ENCODE peak calls at places on chromosomes 6 and 20, in six cellular contexts. One of them, this sample, is unnamed.
A peak's percentile ranks its signal among the peaks of the same experiment; 100 is the strongest.

GRCh38 chr6:52139985-52140680 is 46.0 kb upstream of the IL17A start:
- DNase-seq in endothelial cell: no peak
- DNase-seq in activated T-cell treated with anti-CD3 and anti-CD28 coated beads, Interleukin-2, amount 50 U/mL, for 72 hours: no peak
- DNase-seq in DMS153: no peak
- DNase-seq in activated T-helper 9 cell treated with anti-CD3 and anti-CD28 coated beads, Interleukin-2, amount 50 U/mL, for 16 hours: no peak
- DNase-seq in CD8-positive, alpha-beta memory T cell: no peak
- DNase-seq in this sample: no peak

GRCh38 chr6:15879372-15880261 is 216.8 kb upstream of the DTNBP1 start:
- DNase-seq in activated T-helper 9 cell treated with anti-CD3 and anti-CD28 coated beads, Interleukin-2, amount 50 U/mL, for 16 hours: peak; percentile 6
- DNase-seq in activated T-cell treated with anti-CD3 and anti-CD28 coated beads, Interleukin-2, amount 50 U/mL, for 72 hours: peak; percentile 72
- DNase-seq in endothelial cell: no peak
- DNase-seq in DMS153: peak; percentile 25
- DNase-seq in CD8-positive, alpha-beta memory T cell: peak; percentile 39
- DNase-seq in this sample: no peak

GRCh38 chr6:2221724-2222274 is 23.6 kb downstream of the GMDS start:
- DNase-seq in CD8-positive, alpha-beta memory T cell: no peak
- DNase-seq in endothelial cell: no peak
- DNase-seq in DMS153: no peak
- DNase-seq in activated T-helper 9 cell treated with anti-CD3 and anti-CD28 coated beads, Interleukin-2, amount 50 U/mL, for 16 hours: no peak
- DNase-seq in activated T-cell treated with anti-CD3 and anti-CD28 coated beads, Interleukin-2, amount 50 U/mL, for 72 hours: no peak
- DNase-seq in this sample: no peak

GRCh38 chr20:53292347-53292746 is 301.3 kb downstream of the ZNF217 start:
- DNase-seq in activated T-helper 9 cell treated with anti-CD3 and anti-CD28 coated beads, Interleukin-2, amount 50 U/mL, for 16 hours: no peak
- DNase-seq in activated T-cell treated with anti-CD3 and anti-CD28 coated beads, Interleukin-2, amount 50 U/mL, for 72 hours: no peak
- DNase-seq in CD8-positive, alpha-beta memory T cell: no peak
- DNase-seq in endothelial cell: no peak
- DNase-seq in DMS153: no peak
- DNase-seq in this sample: no peak

GRCh38 chr6:157891544-157892362 is 68.7 kb downstream of the SNX9 start:
- DNase-seq in activated T-cell treated with anti-CD3 and anti-CD28 coated beads, Interleukin-2, amount 50 U/mL, for 72 hours: no peak
- DNase-seq in DMS153: no peak
- DNase-seq in endothelial cell: no peak
- DNase-seq in CD8-positive, alpha-beta memory T cell: no peak
- DNase-seq in activated T-helper 9 cell treated with anti-CD3 and anti-CD28 coated beads, Interleukin-2, amount 50 U/mL, for 16 hours: no peak
- DNase-seq in this sample: no peak

GRCh38 chr6:6812427-6812826 is 223.9 kb downstream of the LY86 start:
- DNase-seq in endothelial cell: no peak
- DNase-seq in CD8-positive, alpha-beta memory T cell: no peak
- DNase-seq in activated T-cell treated with anti-CD3 and anti-CD28 coated beads, Interleukin-2, amount 50 U/mL, for 72 hours: no peak
- DNase-seq in activated T-helper 9 cell treated with anti-CD3 and anti-CD28 coated beads, Interleukin-2, amount 50 U/mL, for 16 hours: no peak
- DNase-seq in DMS153: no peak
- DNase-seq in this sample: no peak

GRCh38 chr6:35173068-35174042 is 32.2 kb upstream of the TCP11 start:
- DNase-seq in DMS153: no peak
- DNase-seq in activated T-helper 9 cell treated with anti-CD3 and anti-CD28 coated beads, Interleukin-2, amount 50 U/mL, for 16 hours: no peak
- DNase-seq in activated T-cell treated with anti-CD3 and anti-CD28 coated beads, Interleukin-2, amount 50 U/mL, for 72 hours: no peak
- DNase-seq in endothelial cell: no peak
- DNase-seq in CD8-positive, alpha-beta memory T cell: no peak
- DNase-seq in this sample: no peak

GRCh38 chr6:147195987-147196386 is 8.2 kb upstream of the STXBP5 start:
- DNase-seq in DMS153: no peak
- DNase-seq in endothelial cell: no peak
- DNase-seq in activated T-helper 9 cell treated with anti-CD3 and anti-CD28 coated beads, Interleukin-2, amount 50 U/mL, for 16 hours: no peak
- DNase-seq in CD8-positive, alpha-beta memory T cell: no peak
- DNase-seq in activated T-cell treated with anti-CD3 and anti-CD28 coated beads, Interleukin-2, amount 50 U/mL, for 72 hours: no peak
- DNase-seq in this sample: no peak

GRCh38 chr20:25072226-25072811 is 9.6 kb downstream of the VSX1 start:
- DNase-seq in activated T-cell treated with anti-CD3 and anti-CD28 coated beads, Interleukin-2, amount 50 U/mL, for 72 hours: no peak
- DNase-seq in CD8-positive, alpha-beta memory T cell: no peak
- DNase-seq in endothelial cell: peak; percentile 1
- DNase-seq in DMS153: no peak
- DNase-seq in activated T-helper 9 cell treated with anti-CD3 and anti-CD28 coated beads, Interleukin-2, amount 50 U/mL, for 16 hours: no peak
- DNase-seq in this sample: peak; percentile 22

GRCh38 chr20:37823276-37823980 is 79.5 kb upstream of the VSTM2L start:
- DNase-seq in CD8-positive, alpha-beta memory T cell: no peak
- DNase-seq in activated T-cell treated with anti-CD3 and anti-CD28 coated beads, Interleukin-2, amount 50 U/mL, for 72 hours: no peak
- DNase-seq in endothelial cell: no peak
- DNase-seq in activated T-helper 9 cell treated with anti-CD3 and anti-CD28 coated beads, Interleukin-2, amount 50 U/mL, for 16 hours: no peak
- DNase-seq in DMS153: no peak
- DNase-seq in this sample: peak; percentile 52

GRCh38 chr6:36733300-36733699 is 35.7 kb downstream of the RAB44 start:
- DNase-seq in activated T-cell treated with anti-CD3 and anti-CD28 coated beads, Interleukin-2, amount 50 U/mL, for 72 hours: no peak
- DNase-seq in activated T-helper 9 cell treated with anti-CD3 and anti-CD28 coated beads, Interleukin-2, amount 50 U/mL, for 16 hours: no peak
- DNase-seq in DMS153: no peak
- DNase-seq in CD8-positive, alpha-beta memory T cell: no peak
- DNase-seq in endothelial cell: no peak
- DNase-seq in this sample: no peak

GRCh38 chr6:20188630-20189075 is 23.6 kb downstream of the MBOAT1 start:
- DNase-seq in activated T-helper 9 cell treated with anti-CD3 and anti-CD28 coated beads, Interleukin-2, amount 50 U/mL, for 16 hours: no peak
- DNase-seq in activated T-cell treated with anti-CD3 and anti-CD28 coated beads, Interleukin-2, amount 50 U/mL, for 72 hours: no peak
- DNase-seq in CD8-positive, alpha-beta memory T cell: no peak
- DNase-seq in DMS153: no peak
- DNase-seq in endothelial cell: no peak
- DNase-seq in this sample: no peak

GRCh38 chr20:6333110-6333509 is 210.3 kb upstream of the FERMT1 start:
- DNase-seq in activated T-helper 9 cell treated with anti-CD3 and anti-CD28 coated beads, Interleukin-2, amount 50 U/mL, for 16 hours: no peak
- DNase-seq in endothelial cell: no peak
- DNase-seq in CD8-positive, alpha-beta memory T cell: no peak
- DNase-seq in DMS153: no peak
- DNase-seq in activated T-cell treated with anti-CD3 and anti-CD28 coated beads, Interleukin-2, amount 50 U/mL, for 72 hours: no peak
- DNase-seq in this sample: no peak

GRCh38 chr6:40932953-40933352 is 106.1 kb downstream of the UNC5CL start:
- DNase-seq in CD8-positive, alpha-beta memory T cell: no peak
- DNase-seq in endothelial cell: no peak
- DNase-seq in activated T-cell treated with anti-CD3 and anti-CD28 coated beads, Interleukin-2, amount 50 U/mL, for 72 hours: no peak
- DNase-seq in activated T-helper 9 cell treated with anti-CD3 and anti-CD28 coated beads, Interleukin-2, amount 50 U/mL, for 16 hours: no peak
- DNase-seq in DMS153: no peak
- DNase-seq in this sample: no peak